ENCODE peak calls at places on chromosomes 16 and 17, in nine cellular contexts. R, Y, I, C, P, U, G, O and T are unnamed samples.

GRCh38 chr16:6132121-6132520 is 1034.5 kb upstream of the EEF2KMT start:
- DNase-seq in R (no peak), Y (no peak), I (no peak), C (no peak), P (no peak), U (no peak), G (no peak), O (no peak), T (no peak)

GRCh38 chr16:72474511-72475123 is 302.7 kb upstream of the PMFBP1 start:
- DNase-seq in R (no peak), Y (peak; percentile 81), I (no peak), C (no peak), P (no peak), U (no peak), G (no peak), O (no peak), T (peak; percentile 73)

GRCh38 chr16:75241412-75241811 is 10.0 kb downstream of the BCAR1 start:
- DNase-seq in R (no peak), Y (no peak), I (no peak), C (no peak), P (no peak), U (peak; percentile 50), G (no peak), O (no peak), T (no peak)

GRCh38 chr16:48810803-48811453 is 200.9 kb upstream of the N4BP1 start:
- DNase-seq in R (no peak), Y (no peak), I (peak; percentile 61), C (no peak), P (no peak), U (no peak), G (no peak), O (no peak), T (no peak)

GRCh38 chr17:50710650-50711049 is 2.9 kb upstream of the ANKRD40 start:
- DNase-seq in R (no peak), Y (no peak), I (no peak), C (no peak), P (no peak), U (no peak), G (no peak), O (no peak), T (no peak)

GRCh38 chr17:78329263-78330059 is 30.4 kb downstream of the SOCS3 start:
- DNase-seq in R (no peak), Y (peak; percentile 66), I (no peak), C (no peak), P (no peak), U (no peak), G (no peak), O (no peak), T (no peak)

GRCh38 chr16:66427036-66427446 is at the start of gene BEAN1:
- DNase-seq in R (peak; percentile 71), Y (no peak), I (peak; percentile 81), C (no peak), P (no peak), U (no peak), G (no peak), O (no peak), T (no peak)

GRCh38 chr17:50681260-50682200 is 26.2 kb downstream of the ANKRD40 start:
- DNase-seq in R (peak; percentile 52), Y (peak; percentile 74), I (peak; percentile 62), C (no peak), P (peak; percentile 52), U (no peak), G (no peak), O (no peak), T (no peak)

GRCh38 chr16:57770361-57770760 is 31.9 kb downstream of the KIFC3 start:
- DNase-seq in R (no peak), Y (no peak), I (no peak), C (no peak), P (no peak), U (no peak), G (no peak), O (no peak), T (no peak)

GRCh38 chr17:4708436-4708835 is 2.0 kb upstream of the ARRB2 start:
- DNase-seq in R (no peak), Y (no peak), I (peak; percentile 36), C (no peak), P (peak; percentile 38), U (no peak), G (no peak), O (no peak), T (no peak)

GRCh38 chr16:86730086-86730485 is 151.7 kb downstream of the FOXL1 start:
- DNase-seq in R (no peak), Y (no peak), I (no peak), C (no peak), P (no peak), U (peak; percentile 9), G (no peak), O (no peak), T (no peak)

GRCh38 chr16:67672739-67673662 is 6.4 kb downstream of the C16orf86 start:
- DNase-seq in R (peak; percentile 68), Y (peak; percentile 56), I (peak; percentile 80), C (no peak), P (peak; percentile 72), U (peak; percentile 82), G (peak; percentile 75), O (peak; percentile 75), T (no peak)

GRCh38 chr16:29148867-29149272 is 164.0 kb downstream of the LAT start:
- DNase-seq in R (no peak), Y (no peak), I (no peak), C (no peak), P (no peak), U (no peak), G (peak; percentile 62), O (peak; percentile 49), T (no peak)

DNA sequence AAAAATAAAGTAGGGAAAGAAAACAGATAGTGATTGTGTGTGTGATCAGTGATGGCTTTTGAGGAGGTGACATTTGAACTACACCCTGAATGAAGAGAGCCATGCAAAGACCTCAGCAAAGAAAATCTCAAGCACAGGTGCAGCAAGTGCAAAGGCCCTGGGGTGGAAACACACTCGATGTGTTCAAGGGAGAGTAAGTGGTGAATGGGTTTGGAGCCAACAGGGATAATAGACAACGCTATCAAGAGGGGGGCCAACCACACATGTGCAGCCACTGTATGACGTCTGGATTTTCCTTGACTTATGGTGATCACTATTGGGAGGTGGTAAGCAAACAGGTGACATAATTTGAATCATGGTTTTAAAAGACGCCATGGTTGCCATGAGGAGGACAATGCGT is 564.2 kb downstream of the WWOX start:
- DNase-seq in R (no peak), Y (no peak), I (no peak), C (no peak), P (no peak), U (no peak), G (no peak), O (no peak), T (no peak)
- H3K4me3 ChIP-seq in R (no peak overlapping the region), Y (no peak overlapping the region), I (no peak overlapping the region), C (no peak overlapping the region), P (no peak overlapping the region), U (no peak overlapping the region), G (no peak overlapping the region), O (no peak overlapping the region), T (no peak overlapping the region)

GRCh38 chr17:13002761-13003453 is 14.9 kb downstream of the ELAC2 start:
- DNase-seq in R (peak; percentile 90), Y (peak; percentile 80), I (peak; percentile 87), C (no peak), P (peak; percentile 92), U (peak; percentile 82), G (peak; percentile 69), O (peak; percentile 84), T (peak; percentile 17)
- TF ChIP-seq CTCF in R (peak; percentile 74), Y (peak; percentile 83), I (peak; percentile 92), C (peak; percentile 83), P (peak; percentile 83), U (peak; percentile 76), G (peak; percentile 88), O (peak; percentile 87), T (peak; percentile 86)

GRCh38 chr17:16440814-16441629 is 25.7 kb downstream of the TRPV2 start:
- DNase-seq in R (no peak), Y (no peak), I (no peak), C (no peak), P (no peak), U (no peak), G (no peak), O (no peak), T (no peak)

GRCh38 chr17:16444258-16444886 is 29.0 kb downstream of the TRPV2 start:
- DNase-seq in R (no peak), Y (no peak), I (no peak), C (no peak), P (no peak), U (no peak), G (no peak), O (peak; percentile 34), T (no peak)

GRCh38 chr17:16443390-16444257 is 28.3 kb downstream of the TRPV2 start:
- DNase-seq in R (no peak), Y (no peak), I (no peak), C (no peak), P (no peak), U (no peak), G (no peak), O (no peak), T (no peak)

GRCh38 chr17:16442594-16443389 is 27.4 kb downstream of the TRPV2 start:
- DNase-seq in R (no peak), Y (no peak), I (no peak), C (no peak), P (no peak), U (no peak), G (no peak), O (no peak), T (no peak)

GRCh38 chr17:16442141-16442540 is 26.8 kb downstream of the TRPV2 start:
- DNase-seq in R (no peak), Y (no peak), I (peak; percentile 23), C (no peak), P (no peak), U (no peak), G (no peak), O (no peak), T (no peak)
- H3K4me3 ChIP-seq in R (no peak overlapping the region), Y (peak overlapping the region; percentile 24), I (no peak overlapping the region), C (no peak overlapping the region), P (no peak overlapping the region), U (peak overlapping the region; percentile 96), G (no peak overlapping the region), O (peak overlapping the region; percentile 93), T (peak overlapping the region; percentile 92)

GRCh38 chr17:30869005-30869404 is 37.0 kb downstream of the TEFM start:
- DNase-seq in R (no peak), Y (no peak), I (no peak), C (no peak), P (no peak), U (no peak), G (no peak), O (no peak), T (no peak)
- TF ChIP-seq CTCF in R (no peak), Y (no peak), I (no peak), C (no peak), P (no peak), U (no peak), G (no peak), O (no peak), T (no peak)

GRCh38 chr17:29357232-29357631 is 32.9 kb upstream of the TAOK1 start:
- DNase-seq in R (no peak), Y (no peak), I (no peak), C (no peak), P (no peak), U (no peak), G (no peak), O (no peak), T (no peak)
- H3K4me3 ChIP-seq in R (no peak overlapping the region), Y (no peak overlapping the region), I (no peak overlapping the region), C (no peak overlapping the region), P (no peak overlapping the region), U (no peak overlapping the region), G (no peak overlapping the region), O (no peak overlapping the region), T (no peak overlapping the region)